ENCODE peak calls at places on chromosomes 6 and 20, in six cellular contexts. G, D, Y, F, S and P are unnamed samples.

GRCh38 chr20:13402171-13402760 is 181.2 kb downstream of the ISM1 start:
- DNase-seq in F (no peak), G (no peak), S (no peak), D (no peak), Y (no peak), P (no peak)

GRCh38 chr6:111865049-111865585 is 8.1 kb downstream of the FYN start:
- DNase-seq in Y (no peak), G (no peak), F (no peak), S (no peak), D (no peak), P (no peak)

GRCh38 chr20:39563406-39563805 is 601.3 kb downstream of the DHX35 start:
- DNase-seq in Y (no peak), D (no peak), G (no peak), F (no peak), S (no peak), P (no peak)

GRCh38 chr20:49641683-49642649 is 71.7 kb downstream of the B4GALT5 start:
- DNase-seq in G (no peak), F (no peak), Y (no peak), S (peak), D (no peak), P (no peak)

GRCh38 chr20:57361517-57361916 is 10.5 kb downstream of the RAE1 start:
- DNase-seq in F (no peak), Y (peak), G (peak), D (peak), S (no peak), P (peak)

GRCh38 chr6:131688286-131688685 is 12.9 kb downstream of the OR2A4 start:
- DNase-seq in S (no peak), D (no peak), G (no peak), Y (no peak), F (no peak), P (no peak)

GRCh38 chr6:1832844-1833787 is 223.4 kb downstream of the FOXC1 start:
- DNase-seq in Y (no peak), F (peak), S (no peak), G (no peak), D (no peak), P (no peak)

GRCh38 chr20:38809942-38810341 is 4.4 kb downstream of the PPP1R16B start:
- DNase-seq in D (no peak), Y (no peak), G (no peak), S (no peak), F (no peak), P (no peak)

GRCh38 chr20:11582073-11582472 is 335.6 kb upstream of the BTBD3 start:
- DNase-seq in G (no peak), Y (no peak), F (no peak), D (no peak), S (no peak), P (no peak)